ENCODE peak calls at places on chromosomes 11 and 22, in eight cellular contexts. M, O, F, L, N, Y, B and A are unnamed samples.

GRCh38 chr11:57567210-57567511 is 311 bp downstream of the UBE2L6 start:
- DNase-seq in N (peak; percentile 28), M (peak; percentile 63), L (no peak), F (no peak), Y (peak; percentile 39), O (peak; percentile 34), B (no peak), A (peak; percentile 57)

GRCh38 chr11:101401245-101401644 is 182.6 kb downstream of the TRPC6 start:
- DNase-seq in B (no peak), F (no peak), M (peak; percentile 12), O (no peak), Y (no peak), N (no peak), L (no peak), A (no peak)

GRCh38 chr11:67632175-67632981 is 2.6 kb upstream of the NUDT8 start:
- DNase-seq in N (no peak), B (no peak), Y (peak; percentile 82), M (no peak), F (peak; percentile 96), O (peak; percentile 80), L (peak; percentile 18), A (peak; percentile 95)

GRCh38 chr11:18013790-18014507 is 1.1 kb upstream of the SERGEF start:
- DNase-seq in O (peak; percentile 11), L (no peak), F (no peak), M (peak; percentile 39), N (no peak), Y (peak; percentile 27), B (no peak), A (no peak)

GRCh38 chr22:43530864-43531201 is 119.0 kb downstream of the MPPED1 start:
- DNase-seq in F (no peak), B (no peak), Y (no peak), N (no peak), L (no peak), M (no peak), O (no peak), A (no peak)

GRCh38 chr11:104705475-104706195 is 192.6 kb downstream of the CASP12 start:
- DNase-seq in L (no peak), Y (peak; percentile 28), N (peak; percentile 34), B (peak; percentile 59), M (no peak), O (peak; percentile 37), F (no peak), A (peak; percentile 73)

GRCh38 chr11:112837162-112837826 is 123.9 kb upstream of the NCAM1 start:
- DNase-seq in M (peak; percentile 3), Y (no peak), L (no peak), O (no peak), F (peak; percentile 58), B (no peak), N (peak; percentile 45), A (no peak)

GRCh38 chr11:70076461-70076931 is 1.6 kb upstream of the ANO1 start:
- DNase-seq in O (no peak), B (no peak), Y (no peak), N (no peak), M (no peak), F (no peak), L (no peak), A (no peak)

GRCh38 chr11:114448749-114449484 is 9.7 kb downstream of the REXO2 start:
- DNase-seq in M (peak; percentile 27), B (no peak), O (no peak), Y (no peak), N (no peak), L (no peak), F (no peak), A (peak; percentile 45)

GRCh38 chr11:124322356-124322755 is 2.4 kb upstream of the OR8D2 start:
- DNase-seq in B (no peak), M (no peak), O (no peak), N (no peak), L (no peak), F (no peak), Y (no peak), A (no peak)

GRCh38 chr11:47272706-47273105 is 2.8 kb downstream of the MADD start:
- DNase-seq in O (no peak), M (peak; percentile 53), L (no peak), N (no peak), F (no peak), Y (no peak), B (no peak), A (no peak)

GRCh38 chr11:113623114-113623513 is 83.0 kb downstream of the TMPRSS5 start:
- DNase-seq in O (no peak), Y (no peak), F (no peak), N (no peak), L (no peak), B (no peak), M (peak; percentile 41), A (no peak)

GRCh38 chr22:36493690-36494110 is 12.3 kb upstream of the TXN2 start:
- DNase-seq in L (no peak), B (peak; percentile 63), O (peak; percentile 61), M (no peak), N (peak; percentile 48), F (peak; percentile 63), Y (peak; percentile 26), A (no peak)

GRCh38 chr11:73326929-73327811 is 19.1 kb downstream of the ARHGEF17 start:
- DNase-seq in O (no peak), M (peak; percentile 59), L (no peak), B (peak; percentile 73), N (no peak), F (no peak), Y (no peak), A (no peak)

GRCh38 chr11:67119577-67120391 is 721 bp downstream of the KDM2A start:
- DNase-seq in N (peak; percentile 25), Y (peak; percentile 61), M (peak; percentile 63), O (peak; percentile 32), L (peak; percentile 19), F (peak; percentile 63), B (no peak), A (peak; percentile 45)

GRCh38 chr11:13495929-13496328 is at the start of gene PTH:
- DNase-seq in N (no peak), B (no peak), L (no peak), M (no peak), F (no peak), O (no peak), Y (no peak), A (no peak)

GRCh38 chr11:2096919-2097301 is 42.3 kb downstream of the IGF2 start:
- DNase-seq in Y (no peak), L (no peak), N (no peak), O (no peak), B (no peak), M (peak; percentile 52), F (no peak), A (no peak)

GRCh38 chr22:47914481-47915097 is 1152.1 kb downstream of the TBC1D22A start:
- DNase-seq in Y (no peak), N (no peak), F (no peak), L (no peak), M (no peak), B (no peak), O (no peak), A (no peak)

GRCh38 chr22:40928657-40929056 is 22.5 kb upstream of the RBX1 start:
- DNase-seq in L (no peak), Y (no peak), M (no peak), F (no peak), B (no peak), O (no peak), N (no peak), A (no peak)

GRCh38 chr22:30730351-30730750 is 35.7 kb downstream of the OSBP2 start:
- DNase-seq in F (no peak), M (no peak), B (no peak), Y (no peak), N (no peak), L (no peak), O (no peak), A (no peak)

GRCh38 chr22:48188211-48188845 is 1425.9 kb downstream of the TBC1D22A start:
- DNase-seq in O (no peak), Y (no peak), F (no peak), B (no peak), N (no peak), M (peak; percentile 3), L (no peak), A (no peak)

GRCh38 chr11:124592627-124593026 is 18.6 kb upstream of the PANX3 start:
- DNase-seq in O (no peak), B (no peak), M (no peak), L (no peak), F (no peak), N (no peak), Y (no peak), A (no peak)

GRCh38 chr11:134483857-134484256 is 71.8 kb upstream of the B3GAT1 start:
- DNase-seq in Y (no peak), O (no peak), B (no peak), L (no peak), N (no peak), F (no peak), M (no peak), A (no peak)

GRCh38 chr11:122784325-122785155 is 53.8 kb upstream of the CRTAM start:
- DNase-seq in N (no peak), F (no peak), B (no peak), M (peak; percentile 97), Y (no peak), O (no peak), L (peak; percentile 63), A (peak; percentile 29)
- H3K4me3 ChIP-seq in N (no peak overlapping the region), F (no peak overlapping the region), B (no peak overlapping the region), M (no peak overlapping the region), Y (no peak overlapping the region), O (no peak overlapping the region), L (no peak overlapping the region), A (no peak overlapping the region)

DNA sequence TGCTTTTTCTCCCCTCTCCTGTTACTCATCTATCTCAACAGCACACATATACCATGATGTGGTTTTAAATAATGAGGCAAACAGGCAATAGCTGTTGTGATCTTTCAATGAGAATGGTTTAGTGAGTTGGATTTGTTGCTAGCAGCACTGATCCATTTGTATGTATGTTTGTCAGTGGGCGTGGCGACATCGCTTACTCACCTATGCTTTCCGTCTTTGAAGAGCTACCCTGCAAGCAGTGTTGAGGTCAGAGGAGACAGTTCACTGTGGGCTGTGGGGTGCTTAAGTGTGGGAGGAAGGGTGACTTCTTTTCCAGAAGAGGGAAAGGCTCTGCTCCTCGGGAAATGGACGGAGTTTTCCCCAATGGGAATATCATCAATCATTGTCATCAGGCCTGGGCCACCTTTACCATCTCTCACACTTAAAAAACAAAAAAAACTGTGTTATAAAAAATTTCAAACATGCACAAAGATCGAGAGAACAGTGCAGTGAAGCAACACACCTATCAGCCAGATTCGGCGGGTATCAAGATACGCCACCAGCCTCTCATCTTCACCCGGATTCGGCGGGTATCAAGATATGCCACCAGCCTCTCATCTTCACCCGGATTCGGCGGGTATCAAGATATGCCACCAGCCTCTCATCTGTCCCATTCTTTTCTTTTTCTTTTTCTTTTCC is 83.8 kb downstream of the TBC1D22A start:
- DNase-seq in O (no peak), F (no peak), M (peak; percentile 59), L (no peak), N (no peak), B (no peak), Y (no peak), A (no peak)
- H3K27ac ChIP-seq in O (no peak overlapping the region), F (no peak overlapping the region), M (peak overlapping the region; percentile 13), L (no peak overlapping the region), N (no peak overlapping the region), B (no peak overlapping the region), Y (no peak overlapping the region), A (no peak overlapping the region)

GRCh38 chr11:76392889-76393288 is 11.8 kb downstream of the GVQW3 start:
- DNase-seq in B (no peak), O (no peak), M (no peak), L (no peak), F (no peak), N (no peak), Y (no peak), A (no peak)
- H3K4me3 ChIP-seq in B (no peak overlapping the region), O (no peak overlapping the region), M (no peak overlapping the region), L (no peak overlapping the region), F (no peak overlapping the region), N (no peak overlapping the region), Y (no peak overlapping the region), A (no peak overlapping the region)

GRCh38 chr11:76797341-76798201 is 14.4 kb downstream of the TSKU start:
- DNase-seq in N (no peak), Y (peak; percentile 18), M (no peak), B (no peak), O (no peak), L (peak; percentile 13), F (no peak), A (no peak)
- H3K27ac ChIP-seq in N (no peak overlapping the region), Y (no peak overlapping the region), M (no peak overlapping the region), B (no peak overlapping the region), O (peak overlapping the region; percentile 48), L (peak overlapping the region; percentile 52), F (peak overlapping the region; percentile 100), A (peak overlapping the region; percentile 11)